ENCODE peak calls at places on chromosome 16, in seven cellular contexts. One of them, this sample, is unnamed.

GRCh38 chr16:64933890-64934289 is 188.0 kb downstream of the CDH11 start:
- DNase-seq in mesendoderm: no peak
- DNase-seq in mesenchymal stem cell: no peak
- DNase-seq in H1: no peak
- DNase-seq in IMR-90: peak
- DNase-seq in trophoblast cell: no peak
- DNase-seq in H9: no peak
- DNase-seq in this sample: no peak

GRCh38 chr16:23509441-23509754 is 896 bp downstream of the GGA2 start:
- DNase-seq in mesendoderm: peak
- DNase-seq in mesenchymal stem cell: no peak
- DNase-seq in H1: no peak
- DNase-seq in IMR-90: no peak
- DNase-seq in trophoblast cell: no peak
- DNase-seq in H9: no peak
- DNase-seq in this sample: no peak

GRCh38 chr16:74608944-74609343 is 2.0 kb upstream of the GLG1 start:
- DNase-seq in mesendoderm: peak
- DNase-seq in mesenchymal stem cell: no peak
- DNase-seq in H1: no peak
- DNase-seq in IMR-90: no peak
- DNase-seq in trophoblast cell: peak
- DNase-seq in H9: no peak
- DNase-seq in this sample: no peak

GRCh38 chr16:57476546-57477410 is 9.5 kb downstream of the DOK4 start:
- DNase-seq in mesendoderm: no peak
- DNase-seq in mesenchymal stem cell: no peak
- DNase-seq in H1: no peak
- DNase-seq in IMR-90: no peak
- DNase-seq in trophoblast cell: no peak
- DNase-seq in H9: peak
- DNase-seq in this sample: no peak

GRCh38 chr16:30076276-30076791 is 540 bp downstream of the PPP4C start:
- DNase-seq in mesendoderm: no peak
- DNase-seq in mesenchymal stem cell: no peak
- DNase-seq in H1: no peak
- DNase-seq in IMR-90: no peak
- DNase-seq in trophoblast cell: peak
- DNase-seq in H9: no peak
- DNase-seq in this sample: no peak

GRCh38 chr16:75080205-75081029 is 36.2 kb downstream of the LDHD start:
- DNase-seq in mesendoderm: no peak
- DNase-seq in mesenchymal stem cell: peak
- DNase-seq in H1: no peak
- DNase-seq in IMR-90: peak
- DNase-seq in trophoblast cell: peak
- DNase-seq in H9: no peak
- DNase-seq in this sample: no peak

GRCh38 chr16:89921699-89922476 is 1.3 kb upstream of the TUBB3 start:
- DNase-seq in mesendoderm: peak
- DNase-seq in mesenchymal stem cell: peak
- DNase-seq in H1: no peak
- DNase-seq in IMR-90: peak
- DNase-seq in trophoblast cell: peak
- DNase-seq in H9: peak
- DNase-seq in this sample: peak

GRCh38 chr16:50573947-50574751 is 26.0 kb downstream of the NKD1 start:
- DNase-seq in mesendoderm: no peak
- DNase-seq in mesenchymal stem cell: no peak
- DNase-seq in H1: no peak
- DNase-seq in IMR-90: no peak
- DNase-seq in trophoblast cell: no peak
- DNase-seq in H9: no peak
- DNase-seq in this sample: no peak

GRCh38 chr16:83244057-83244456 is 563.7 kb upstream of the HSBP1 start:
- DNase-seq in mesendoderm: no peak
- DNase-seq in mesenchymal stem cell: no peak
- DNase-seq in H1: no peak
- DNase-seq in IMR-90: no peak
- DNase-seq in trophoblast cell: no peak
- DNase-seq in H9: no peak
- DNase-seq in this sample: no peak

GRCh38 chr16:19850131-19850817 is 34.4 kb downstream of the GPRC5B start:
- DNase-seq in mesendoderm: no peak
- DNase-seq in mesenchymal stem cell: no peak
- DNase-seq in H1: no peak
- DNase-seq in IMR-90: no peak
- DNase-seq in trophoblast cell: no peak
- DNase-seq in H9: no peak
- DNase-seq in this sample: no peak

GRCh38 chr16:48256579-48257177 is 9.3 kb upstream of the ABCC11 start:
- DNase-seq in mesendoderm: no peak
- DNase-seq in mesenchymal stem cell: no peak
- DNase-seq in H1: no peak
- DNase-seq in IMR-90: no peak
- DNase-seq in trophoblast cell: no peak
- DNase-seq in H9: no peak
- DNase-seq in this sample: no peak

GRCh38 chr16:48261569-48261968 is 14.2 kb upstream of the ABCC11 start:
- DNase-seq in mesendoderm: no peak
- DNase-seq in mesenchymal stem cell: no peak
- DNase-seq in H1: no peak
- DNase-seq in IMR-90: no peak
- DNase-seq in trophoblast cell: no peak
- DNase-seq in H9: no peak
- DNase-seq in this sample: no peak
- H3K23ac ChIP-seq in mesendoderm: no peak
- H3K23ac ChIP-seq in mesenchymal stem cell: no peak
- H3K23ac ChIP-seq in H1: no peak
- H3K23ac ChIP-seq in IMR-90: no peak
- H3K23ac ChIP-seq in trophoblast cell: no peak
- H3K23ac ChIP-seq in H9: no peak
- H3K23ac ChIP-seq in this sample: no peak

GRCh38 chr16:27103954-27104353 is 37.2 kb downstream of the C16orf82 start:
- DNase-seq in mesendoderm: no peak
- DNase-seq in mesenchymal stem cell: no peak
- DNase-seq in H1: no peak
- DNase-seq in IMR-90: no peak
- DNase-seq in trophoblast cell: no peak
- DNase-seq in H9: no peak
- DNase-seq in this sample: no peak

GRCh38 chr16:27106305-27106704 is 39.6 kb downstream of the C16orf82 start:
- DNase-seq in mesendoderm: no peak
- DNase-seq in mesenchymal stem cell: no peak
- DNase-seq in H1: no peak
- DNase-seq in IMR-90: no peak
- DNase-seq in trophoblast cell: no peak
- DNase-seq in H9: no peak
- DNase-seq in this sample: no peak

GRCh38 chr16:27107185-27107592 is 40.5 kb downstream of the C16orf82 start:
- DNase-seq in mesendoderm: peak
- DNase-seq in mesenchymal stem cell: no peak
- DNase-seq in H1: no peak
- DNase-seq in IMR-90: no peak
- DNase-seq in trophoblast cell: no peak
- DNase-seq in H9: no peak
- DNase-seq in this sample: no peak

GRCh38 chr16:27098366-27099050 is 31.8 kb downstream of the C16orf82 start:
- DNase-seq in mesendoderm: no peak
- DNase-seq in mesenchymal stem cell: no peak
- DNase-seq in H1: no peak
- DNase-seq in IMR-90: no peak
- DNase-seq in trophoblast cell: no peak
- DNase-seq in H9: no peak
- DNase-seq in this sample: no peak

GRCh38 chr16:27102701-27103575 is 36.2 kb downstream of the C16orf82 start:
- DNase-seq in mesendoderm: peak
- DNase-seq in mesenchymal stem cell: no peak
- DNase-seq in H1: no peak
- DNase-seq in IMR-90: no peak
- DNase-seq in trophoblast cell: no peak
- DNase-seq in H9: no peak
- DNase-seq in this sample: no peak
- H3K23ac ChIP-seq in mesendoderm: no peak
- H3K23ac ChIP-seq in mesenchymal stem cell: no peak
- H3K23ac ChIP-seq in H1: no peak
- H3K23ac ChIP-seq in IMR-90: no peak
- H3K23ac ChIP-seq in trophoblast cell: peak
- H3K23ac ChIP-seq in H9: no peak
- H3K23ac ChIP-seq in this sample: no peak

DNA sequence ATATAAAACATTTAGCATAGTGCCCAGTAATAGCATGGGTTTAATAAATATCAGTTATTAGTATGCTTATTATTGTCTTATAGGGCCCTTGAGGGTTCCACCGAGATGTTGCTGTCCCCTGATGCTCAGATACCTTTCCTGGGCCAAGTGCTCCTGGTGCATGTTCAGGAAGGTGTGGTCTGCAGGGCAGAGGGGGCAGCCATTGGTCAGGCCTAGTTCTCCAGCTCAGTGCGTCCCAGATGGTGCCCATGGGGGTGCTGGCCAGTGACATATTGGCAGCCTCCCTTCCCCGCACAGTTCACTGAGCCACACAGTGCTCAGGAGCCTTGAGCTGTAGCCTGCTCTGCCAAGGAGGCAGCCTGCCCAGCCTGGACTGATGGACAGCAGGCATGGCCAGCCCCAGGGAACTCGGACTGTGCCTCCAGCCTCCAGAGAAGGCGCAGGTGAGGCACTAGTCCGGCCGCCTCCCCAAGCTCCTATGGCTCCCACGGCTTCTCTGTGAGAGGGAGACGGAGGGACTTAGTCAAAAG is 7.7 kb upstream of the GRIN2A start:
- DNase-seq in mesendoderm: no peak
- DNase-seq in mesenchymal stem cell: no peak
- DNase-seq in H1: no peak
- DNase-seq in IMR-90: no peak
- DNase-seq in trophoblast cell: no peak
- DNase-seq in H9: no peak
- DNase-seq in this sample: no peak
- H3K23ac ChIP-seq in mesendoderm: no peak
- H3K23ac ChIP-seq in mesenchymal stem cell: peak
- H3K23ac ChIP-seq in H1: no peak
- H3K23ac ChIP-seq in IMR-90: no peak
- H3K23ac ChIP-seq in trophoblast cell: no peak
- H3K23ac ChIP-seq in H9: no peak
- H3K23ac ChIP-seq in this sample: no peak

DNA sequence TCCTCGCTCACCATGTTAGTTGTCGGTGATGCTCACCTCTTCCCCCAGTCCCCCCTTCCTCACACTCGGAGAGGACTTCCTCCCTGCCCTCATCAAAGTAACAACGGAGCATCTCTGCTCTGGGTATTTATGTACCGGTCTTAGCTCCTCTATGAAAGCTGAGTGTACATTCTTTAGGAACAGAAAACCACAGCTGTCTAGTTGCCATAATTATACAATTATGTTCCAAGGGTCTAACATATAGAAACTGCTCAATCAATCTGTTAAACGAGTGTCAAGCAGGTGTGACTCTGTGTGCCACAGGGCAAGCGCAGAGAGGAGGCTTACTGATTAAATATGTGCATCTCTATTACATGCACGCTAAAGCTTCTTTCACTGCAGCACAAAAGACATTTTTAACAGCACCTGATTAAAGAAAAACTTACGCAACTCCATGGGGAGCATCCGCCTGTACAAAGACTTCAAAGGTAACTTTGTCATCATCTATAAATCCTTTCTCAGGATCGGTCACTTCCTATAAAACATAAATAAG is 37.8 kb downstream of the LITAFD start:
- DNase-seq in mesendoderm: no peak
- DNase-seq in mesenchymal stem cell: no peak
- DNase-seq in H1: no peak
- DNase-seq in IMR-90: no peak
- DNase-seq in trophoblast cell: no peak
- DNase-seq in H9: no peak
- DNase-seq in this sample: no peak
- H3K23ac ChIP-seq in mesendoderm: no peak
- H3K23ac ChIP-seq in mesenchymal stem cell: no peak
- H3K23ac ChIP-seq in H1: no peak
- H3K23ac ChIP-seq in IMR-90: no peak
- H3K23ac ChIP-seq in trophoblast cell: no peak
- H3K23ac ChIP-seq in H9: no peak
- H3K23ac ChIP-seq in this sample: no peak